ENCODE peak calls at places on chromosomes 6 and 20, in five cellular contexts. T is IMR-90, H is mesenchymal stem cell, W is neuronal stem cell, G is H9. S is an unnamed sample.

GRCh38 chr6:167683028-167683862 is 143.5 kb upstream of the AFDN start:
- DNase-seq in T (peak), H (peak), W (no peak), G (no peak), S (no peak)

GRCh38 chr6:129544892-129545612 is 164.9 kb downstream of the ARHGAP18 start:
- DNase-seq in T (no peak), H (no peak), W (no peak), G (no peak), S (no peak)

GRCh38 chr6:16850332-16851022 is 89.2 kb upstream of the ATXN1 start:
- DNase-seq in T (no peak), H (no peak), W (no peak), G (no peak), S (no peak)

GRCh38 chr6:134094436-134094835 is 42.0 kb upstream of the SLC2A12 start:
- DNase-seq in T (no peak), H (no peak), W (peak), G (no peak), S (no peak)

GRCh38 chr6:7540595-7540994 is 876 bp upstream of the DSP start:
- DNase-seq in T (no peak), H (peak), W (no peak), G (peak), S (peak)

GRCh38 chr20:20079102-20079784 is 26.9 kb downstream of the CFAP61 start:
- DNase-seq in T (no peak), H (no peak), W (no peak), G (no peak), S (no peak)

GRCh38 chr20:58880994-58881752 is 28.7 kb downstream of the GNAS start:
- DNase-seq in T (no peak), H (no peak), W (no peak), G (no peak), S (no peak)

GRCh38 chr6:135922170-135922569 is 70.7 kb downstream of the PDE7B start:
- DNase-seq in T (peak), H (peak), W (no peak), G (peak), S (peak)

GRCh38 chr6:151659212-151659611 is 148.3 kb upstream of the ESR1 start:
- DNase-seq in T (no peak), H (no peak), W (no peak), G (no peak), S (no peak)

GRCh38 chr6:160513836-160514235 is 150.2 kb downstream of the LPA start:
- DNase-seq in T (no peak), H (peak), W (no peak), G (no peak), S (no peak)

GRCh38 chr6:44161997-44162338 is 3.3 kb downstream of the CAPN11 start:
- DNase-seq in T (peak), H (no peak), W (no peak), G (no peak), S (no peak)

GRCh38 chr6:4947716-4948115 is 56.1 kb downstream of the RPP40 start:
- DNase-seq in T (no peak), H (no peak), W (no peak), G (no peak), S (no peak)

GRCh38 chr20:3277686-3278465 is 38.9 kb upstream of the SLC4A11 start:
- DNase-seq in T (no peak), H (no peak), W (no peak), G (no peak), S (peak)

GRCh38 chr20:45229264-45230056 is 8.3 kb downstream of the SEMG2 start:
- DNase-seq in T (no peak), H (no peak), W (no peak), G (peak), S (peak)

GRCh38 chr20:61756446-61756845 is 309.2 kb downstream of the TAF4 start:
- DNase-seq in T (no peak), H (no peak), W (no peak), G (no peak), S (peak)

GRCh38 chr6:168232528-168232927 is 87.0 kb downstream of the DACT2 start:
- DNase-seq in T (no peak), H (no peak), W (no peak), G (peak), S (peak)

GRCh38 chr6:132085731-132086130 is 134.6 kb upstream of the CCN2 start:
- DNase-seq in T (no peak), H (peak), W (no peak), G (no peak), S (no peak)

GRCh38 chr20:23147964-23148720 is 62.0 kb upstream of the CD93 start:
- DNase-seq in T (peak), H (peak), W (no peak), G (no peak), S (no peak)

GRCh38 chr6:38077488-38078015 is 258.0 kb downstream of the ZFAND3 start:
- DNase-seq in T (no peak), H (no peak), W (no peak), G (no peak), S (no peak)

GRCh38 chr20:47950103-47950502 is 164.8 kb upstream of the SULF2 start:
- DNase-seq in T (no peak), H (peak), W (no peak), G (no peak), S (peak)

GRCh38 chr20:9279905-9280304 is 211.0 kb downstream of the PLCB4 start:
- DNase-seq in T (no peak), H (no peak), W (peak), G (no peak), S (no peak)

GRCh38 chr6:168193816-168194701 is 115.0 kb upstream of the FRMD1 start:
- DNase-seq in T (no peak), H (no peak), W (no peak), G (peak), S (peak)

GRCh38 chr20:17825949-17826843 is 126.4 kb downstream of the BANF2 start:
- DNase-seq in T (peak), H (no peak), W (no peak), G (no peak), S (no peak)

GRCh38 chr6:32355018-32355417 is 16.7 kb downstream of the TSBP1 start:
- DNase-seq in T (no peak), H (no peak), W (no peak), G (no peak), S (no peak)

GRCh38 chr20:53579266-53579580 is 14.4 kb downstream of the ZNF217 start:
- DNase-seq in T (no peak), H (no peak), W (no peak), G (no peak), S (no peak)
- H3K4ac ChIP-seq in T (peak), H (no peak), W (no peak), G (no peak), S (no peak)

DNA sequence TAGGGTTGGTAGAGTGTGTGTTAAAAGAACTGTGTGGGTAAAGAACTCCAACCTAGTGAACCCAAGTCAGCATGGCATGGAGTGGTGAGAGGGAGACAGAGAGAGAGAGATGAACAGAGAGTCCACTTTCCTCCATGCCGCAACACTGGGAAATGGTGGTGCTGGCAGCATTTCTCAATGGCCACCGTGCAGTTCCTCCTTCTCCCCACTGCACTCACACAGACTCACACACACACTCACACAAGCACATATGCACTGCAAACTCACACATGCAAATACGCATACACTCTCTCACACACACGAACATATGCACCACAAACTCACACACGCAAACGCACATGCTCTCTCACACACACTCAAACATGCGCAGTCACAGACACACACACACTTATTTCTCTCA is 66.6 kb upstream of the LY86 start:
- DNase-seq in T (no peak), H (no peak), W (no peak), G (no peak), S (no peak)
- H3K23ac ChIP-seq in T (no peak), H (no peak), W (no peak), G (no peak), S (no peak)

GRCh38 chr20:51769941-51770615 is 1.9 kb upstream of the ATP9A start:
- DNase-seq in T (no peak), H (no peak), W (no peak), G (no peak), S (no peak)

GRCh38 chr20:51772236-51772635 is 4.0 kb upstream of the ATP9A start:
- DNase-seq in T (no peak), H (no peak), W (no peak), G (no peak), S (no peak)

GRCh38 chr20:51767018-51767866 is 948 bp downstream of the ATP9A start:
- DNase-seq in T (no peak), H (peak), W (peak), G (peak), S (peak)

GRCh38 chr20:51767867-51768758 is at the start of gene ATP9A:
- DNase-seq in T (peak), H (peak), W (no peak), G (no peak), S (peak)

GRCh38 chr20:51768759-51769517 is 748 bp upstream of the ATP9A start:
- DNase-seq in T (no peak), H (no peak), W (no peak), G (no peak), S (no peak)
- H3K4ac ChIP-seq in T (peak), H (no peak), W (no peak), G (no peak), S (no peak)

GRCh38 chr6:36169023-36170007 is 27.2 kb upstream of the BRPF3 start:
- DNase-seq in T (no peak), H (no peak), W (no peak), G (no peak), S (no peak)
- H3K23ac ChIP-seq in T (no peak), H (no peak), W (no peak), G (no peak), S (no peak)

GRCh38 chr6:106823058-106823457 is 151.5 kb downstream of the CD24 start:
- DNase-seq in T (no peak), H (no peak), W (no peak), G (no peak), S (no peak)
- H3K4ac ChIP-seq in T (no peak), H (no peak), W (no peak), G (no peak), S (no peak)

GRCh38 chr6:101777646-101778045 is 384.1 kb downstream of the GRIK2 start:
- DNase-seq in T (no peak), H (no peak), W (no peak), G (no peak), S (no peak)

GRCh38 chr6:101779051-101779844 is 385.7 kb downstream of the GRIK2 start:
- DNase-seq in T (peak), H (peak), W (no peak), G (no peak), S (no peak)

DNA sequence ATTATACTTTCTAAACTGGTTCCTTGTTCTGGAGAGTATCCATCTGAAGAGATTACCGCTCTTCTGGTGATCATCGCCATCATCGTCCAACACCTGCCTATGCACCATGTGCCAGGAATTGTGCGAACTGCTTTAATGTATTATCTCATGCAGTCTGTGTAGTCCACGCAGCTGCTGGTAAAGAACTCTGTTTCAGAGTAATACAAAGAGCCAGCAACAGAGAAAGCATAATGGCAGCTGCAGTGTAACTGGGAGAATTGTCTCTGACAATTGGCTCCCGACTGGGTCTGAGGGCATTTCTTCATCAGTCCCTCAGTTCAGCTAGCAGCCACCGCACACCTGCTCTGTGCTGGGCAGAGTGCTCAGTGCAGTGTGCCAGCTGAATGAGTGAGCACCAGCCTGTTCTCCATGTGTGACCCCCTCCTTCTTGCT is 383.4 kb downstream of the GRIK2 start:
- DNase-seq in T (no peak), H (no peak), W (peak), G (no peak), S (no peak)
- H3K23ac ChIP-seq in T (no peak), H (no peak), W (no peak), G (no peak), S (no peak)